ENCODE peak calls at places on chromosome 1, in six cellular contexts. S is ovary, D is esophagus squamous epithelium, O is heart left ventricle, E is stomach, F is right lobe of liver. N is an unnamed sample. For H3K27me3, the result is how much of the 10 kb centered on the place peaks cover.

GRCh38 chr1:97489834-97490233 is 431.0 kb downstream of the DPYD start:
- DNase-seq in S (no peak), D (no peak), O (no peak), E (no peak), F (no peak), N (no peak)

GRCh38 chr1:229006121-229006870 is 264.6 kb upstream of the RAB4A start:
- DNase-seq in S (no peak), D (no peak), O (no peak), E (no peak), F (no peak), N (peak)

GRCh38 chr1:226984521-226985238 is 44.6 kb downstream of the COQ8A start:
- DNase-seq in S (no peak), D (no peak), O (peak), E (no peak), F (no peak), N (no peak)

GRCh38 chr1:19942088-19942487 is 18.7 kb upstream of the PLA2G2E start:
- DNase-seq in S (no peak), D (no peak), O (no peak), E (no peak), F (no peak), N (no peak)

GRCh38 chr1:230163719-230164118 is 96.7 kb downstream of the GALNT2 start:
- DNase-seq in S (no peak), D (no peak), O (no peak), E (no peak), F (peak), N (no peak)

GRCh38 chr1:60970081-60970509 is 112.3 kb upstream of the NFIA start:
- DNase-seq in S (no peak), D (no peak), O (no peak), E (no peak), F (no peak), N (peak)

GRCh38 chr1:231518485-231519035 is 9.9 kb upstream of the TSNAX start:
- DNase-seq in S (no peak), D (no peak), O (no peak), E (no peak), F (no peak), N (no peak)

GRCh38 chr1:101520302-101520701 is 283.5 kb downstream of the S1PR1 start:
- DNase-seq in S (no peak), D (no peak), O (no peak), E (no peak), F (no peak), N (no peak)

GRCh38 chr1:184753608-184754478 is 815 bp downstream of the EDEM3 start:
- DNase-seq in S (no peak), D (peak), O (peak), E (peak), F (peak), N (peak)

GRCh38 chr1:20322825-20323612 is 32.3 kb downstream of the VWA5B1 start:
- DNase-seq in S (no peak), D (no peak), O (no peak), E (no peak), F (no peak), N (no peak)

GRCh38 chr1:28601696-28602095 is 9.6 kb downstream of the RAB42 start:
- DNase-seq in S (no peak), D (no peak), O (no peak), E (no peak), F (no peak), N (no peak)

GRCh38 chr1:201025571-201026002 is 2.1 kb upstream of the KIF21B start:
- DNase-seq in S (no peak), D (no peak), O (no peak), E (no peak), F (no peak), N (no peak)

GRCh38 chr1:170660874-170661645 is 2.9 kb upstream of the PRRX1 start:
- DNase-seq in S (peak), D (no peak), O (peak), E (no peak), F (no peak), N (no peak)

GRCh38 chr1:18946550-18947381 is 9.7 kb downstream of the IFFO2 start:
- DNase-seq in S (no peak), D (no peak), O (no peak), E (no peak), F (no peak), N (peak)

GRCh38 chr1:232574867-232575523 is 54.9 kb downstream of the SIPA1L2 start:
- DNase-seq in S (no peak), D (no peak), O (no peak), E (no peak), F (no peak), N (no peak)

GRCh38 chr1:230746617-230747016 is 571 bp upstream of the CAPN9 start:
- DNase-seq in S (no peak), D (no peak), O (no peak), E (no peak), F (no peak), N (no peak)

GRCh38 chr1:37922767-37923550 is 23.9 kb downstream of the INPP5B start:
- DNase-seq in S (no peak), D (no peak), O (no peak), E (no peak), F (no peak), N (no peak)

GRCh38 chr1:5877683-5878530 is 114.3 kb downstream of the NPHP4 start:
- DNase-seq in S (no peak), D (no peak), O (peak), E (no peak), F (peak), N (no peak)

GRCh38 chr1:221228594-221228993 is 349.4 kb downstream of the HLX start:
- DNase-seq in S (no peak), D (no peak), O (no peak), E (no peak), F (no peak), N (no peak)

GRCh38 chr1:180168786-180169640 is 14.3 kb downstream of the QSOX1 start:
- DNase-seq in S (no peak), D (no peak), O (peak), E (peak), F (no peak), N (no peak)

GRCh38 chr1:93744299-93744988 is 62.8 kb upstream of the BCAR3 start:
- DNase-seq in S (no peak), D (no peak), O (no peak), E (no peak), F (no peak), N (no peak)

GRCh38 chr1:39310015-39310414 is 105.5 kb downstream of the MACF1 start:
- DNase-seq in S (no peak), D (no peak), O (no peak), E (no peak), F (no peak), N (no peak)

GRCh38 chr1:39301606-39302005 is 97.1 kb downstream of the MACF1 start:
- DNase-seq in S (no peak), D (no peak), O (no peak), E (no peak), F (no peak), N (no peak)

DNA sequence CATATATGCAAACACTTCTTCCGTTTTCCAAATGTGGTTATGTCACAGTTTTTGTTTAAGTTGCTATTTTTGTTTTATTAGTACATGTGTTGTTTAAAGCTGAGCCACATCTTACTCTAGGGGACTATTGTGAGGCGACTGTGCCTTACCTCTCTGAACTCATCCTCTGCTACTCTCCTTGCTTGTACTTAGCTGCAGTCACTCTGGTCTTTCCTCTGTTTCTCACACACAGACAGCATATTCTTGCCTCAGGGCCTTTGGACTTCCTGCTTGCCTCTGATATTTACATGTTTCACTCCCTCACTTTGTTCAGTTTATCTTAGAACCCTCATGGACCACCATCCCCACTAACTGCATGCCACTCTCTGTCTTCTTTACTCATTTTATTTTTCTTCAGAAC is 101.1 kb downstream of the MACF1 start:
- DNase-seq in S (no peak), D (no peak), O (no peak), E (no peak), F (no peak), N (no peak)
- H3K27me3 ChIP-seq in S (under half), D (under half), O (under half), E (under half), F (under half), N (under half)

GRCh38 chr1:15719721-15720120 is 16.3 kb upstream of the SLC25A34 start:
- DNase-seq in S (no peak), D (no peak), O (no peak), E (no peak), F (no peak), N (no peak)
- TF ChIP-seq CTCF in S (no peak), D (no peak), O (no peak), E (no peak), F (no peak), N (no peak)

GRCh38 chr1:245938046-245938435 is 569.0 kb downstream of the SMYD3 start:
- DNase-seq in S (no peak), D (no peak), O (no peak), E (no peak), F (no peak), N (peak)
- TF ChIP-seq POLR2A in S (no peak), D (no peak), O (no peak), E (no peak), F (no peak), N (no peak)

GRCh38 chr1:152053375-152053774 is 16.6 kb upstream of the S100A11 start:
- DNase-seq in S (no peak), D (no peak), O (no peak), E (no peak), F (no peak), N (no peak)
- H3K27me3 ChIP-seq in S (under half), D (under half), O (under half), E (under half), F (under half), N (under half)

DNA sequence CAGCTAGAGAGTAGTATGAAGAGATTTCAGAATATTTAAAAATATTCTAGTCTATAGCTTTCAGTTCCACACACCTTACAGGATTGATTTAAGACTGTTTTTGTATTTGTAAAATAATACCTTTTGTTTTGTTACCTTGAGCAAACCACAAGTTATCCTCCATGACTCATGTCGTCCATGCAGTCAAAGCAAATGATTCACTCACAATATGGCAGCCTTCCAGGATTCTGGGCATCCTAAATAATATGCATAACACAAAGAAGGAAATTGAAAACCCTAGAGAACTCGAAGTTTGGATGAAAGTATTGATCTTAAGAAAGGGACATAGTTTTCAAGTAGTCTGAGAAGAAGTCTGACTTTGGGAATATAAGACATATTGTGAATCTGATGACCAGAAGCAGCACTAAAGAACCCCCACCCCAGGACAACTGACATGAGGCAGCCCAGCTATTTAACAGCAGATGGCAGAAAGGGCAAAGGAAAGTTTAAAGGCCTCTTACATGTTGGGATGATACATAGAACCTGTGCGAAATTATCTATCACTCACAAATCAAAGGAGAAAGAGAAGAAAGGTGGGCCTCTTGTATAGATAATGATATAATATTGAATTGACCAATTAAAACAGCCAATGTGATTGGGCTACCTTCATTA is 857.9 kb downstream of the BRINP3 start:
- DNase-seq in S (no peak), D (no peak), O (no peak), E (no peak), F (no peak), N (no peak)
- TF ChIP-seq CTCF in S (no peak), D (no peak), O (no peak), E (no peak), F (no peak), N (no peak)

GRCh38 chr1:32241011-32241763 is 5.8 kb upstream of the FAM167B start:
- DNase-seq in S (peak), D (no peak), O (peak), E (peak), F (peak), N (peak)
- TF ChIP-seq POLR2A in S (peak), D (no peak), O (no peak), E (no peak), F (peak), N (no peak)

DNA sequence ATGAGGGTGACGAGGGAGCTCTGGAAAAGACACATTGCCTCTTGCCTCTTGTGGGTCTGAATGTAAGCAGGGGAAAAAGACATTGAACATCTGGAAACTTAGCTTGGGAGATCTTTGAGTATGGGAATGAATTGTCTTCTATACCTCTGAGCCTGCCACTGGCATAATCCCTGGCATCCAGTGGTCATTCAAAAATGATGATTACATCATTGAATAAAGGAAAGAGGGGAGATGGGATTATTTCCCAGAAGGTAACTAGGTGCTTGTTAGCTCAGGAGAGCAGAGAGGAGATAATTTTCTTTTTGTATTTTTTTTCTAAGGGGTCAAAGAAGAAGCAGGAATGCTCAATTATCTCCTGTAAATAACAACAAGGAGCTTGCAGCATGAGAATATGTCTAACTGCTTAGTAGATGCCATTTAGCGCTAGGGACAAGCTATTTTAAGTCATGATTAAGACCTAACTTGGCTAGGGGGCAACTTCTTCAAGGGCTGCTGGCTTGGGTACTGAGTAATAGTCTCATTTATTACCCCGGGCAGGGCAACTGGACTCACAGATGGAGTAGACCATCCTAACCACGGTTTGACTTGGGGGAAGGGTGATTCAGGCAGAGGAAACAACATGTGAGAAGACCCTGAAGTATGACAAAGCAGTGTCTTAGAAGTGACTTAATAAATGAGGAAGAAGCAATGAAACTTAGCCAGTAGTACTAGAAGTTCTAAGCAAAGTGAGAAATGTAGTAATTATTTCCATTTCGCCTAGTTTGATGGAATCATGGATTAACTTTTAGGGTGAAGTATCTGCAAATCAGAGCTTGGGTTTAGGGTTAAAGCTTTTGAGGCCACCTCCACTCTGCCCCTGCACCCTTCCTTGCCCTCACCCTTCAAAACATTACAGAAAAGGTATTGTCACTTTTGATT is 11.1 kb upstream of the XCL2 start:
- DNase-seq in S (no peak), D (no peak), O (no peak), E (no peak), F (no peak), N (no peak)
- H3K27me3 ChIP-seq in S (under half), D (under half), O (under half), E (under half), F (under half), N (under half)

GRCh38 chr1:53328490-53329182 is 766 bp upstream of the LRP8 start:
- DNase-seq in S (peak), D (no peak), O (no peak), E (no peak), F (peak), N (no peak)
- TF ChIP-seq CTCF in S (no peak), D (no peak), O (no peak), E (no peak), F (no peak), N (no peak)

DNA sequence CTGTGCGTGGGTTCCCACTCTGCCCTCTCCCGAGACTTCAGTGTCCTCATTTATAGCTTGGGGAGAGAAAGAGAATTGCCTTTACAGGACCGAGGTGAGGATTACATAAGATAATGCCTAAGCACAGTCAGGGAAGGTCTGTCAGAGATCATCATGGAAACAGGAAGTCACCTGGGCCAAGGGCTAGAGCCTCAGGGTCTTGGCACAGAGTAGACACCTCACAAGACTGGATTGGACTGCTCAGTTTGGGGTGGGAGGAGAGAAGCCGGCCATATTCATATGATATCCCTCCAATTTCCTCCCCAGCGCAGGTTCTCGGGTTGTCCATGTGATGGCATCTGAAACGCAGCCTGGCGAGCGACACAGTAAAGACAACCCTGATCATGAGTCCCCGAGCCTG is 3.8 kb downstream of the CNR2 start:
- DNase-seq in S (no peak), D (no peak), O (no peak), E (no peak), F (no peak), N (no peak)
- TF ChIP-seq POLR2A in S (no peak), D (no peak), O (no peak), E (no peak), F (no peak), N (no peak)